ENCODE peak calls at places on chromosomes 3 and 15, in ten cellular contexts. H, D, J, V, C, A, G, N, T and E are unnamed samples.

GRCh38 chr15:92519709-92520108 is 126.0 kb downstream of the ST8SIA2 start:
- DNase-seq in T (no peak), N (no peak), H (no peak), D (no peak), V (no peak), C (no peak), J (no peak), A (no peak), G (no peak), E (no peak)

GRCh38 chr3:125207949-125208568 is 4.5 kb downstream of the SLC12A8 start:
- DNase-seq in V (no peak), C (no peak), T (no peak), G (peak), A (no peak), H (no peak), J (no peak), N (peak), D (no peak), E (no peak)

GRCh38 chr15:48721061-48721810 is 75.7 kb upstream of the FBN1 start:
- DNase-seq in A (no peak), H (no peak), J (no peak), N (no peak), T (no peak), D (no peak), G (no peak), C (no peak), V (no peak), E (no peak)

GRCh38 chr15:72312605-72313447 is 7.1 kb downstream of the CELF6 start:
- DNase-seq in G (peak), N (peak), D (peak), J (peak), A (peak), C (peak), V (peak), H (peak), T (peak), E (peak)

GRCh38 chr3:128494152-128494650 is 1.2 kb upstream of the GATA2 start:
- DNase-seq in C (no peak), A (no peak), V (no peak), H (no peak), D (no peak), G (no peak), T (no peak), N (no peak), J (no peak), E (no peak)

GRCh38 chr15:98754283-98755022 is 106.1 kb downstream of the IGF1R start:
- DNase-seq in A (no peak), V (no peak), G (peak), N (no peak), J (no peak), D (no peak), T (no peak), H (no peak), C (no peak), E (no peak)

GRCh38 chr3:63800097-63800496 is 19.0 kb upstream of the C3orf49 start:
- DNase-seq in A (no peak), V (no peak), G (no peak), N (no peak), C (no peak), T (no peak), H (no peak), J (no peak), D (no peak), E (no peak)

GRCh38 chr15:55168350-55168974 is 28.3 kb downstream of the RSL24D1 start:
- DNase-seq in V (peak), H (peak), D (no peak), J (peak), G (peak), A (no peak), N (peak), C (no peak), T (peak), E (peak)

GRCh38 chr3:194607592-194608386 is 25.4 kb downstream of the TMEM44 start:
- DNase-seq in G (no peak), H (no peak), A (no peak), N (no peak), V (no peak), J (no peak), T (no peak), D (no peak), C (no peak), E (no peak)

GRCh38 chr3:72139316-72139715 is 354.4 kb upstream of the PROK2 start:
- DNase-seq in G (no peak), H (no peak), T (no peak), N (no peak), J (no peak), V (no peak), C (no peak), A (no peak), D (no peak), E (no peak)

GRCh38 chr3:44886561-44886960 is 12.2 kb downstream of the TGM4 start:
- DNase-seq in T (no peak), A (no peak), C (no peak), D (no peak), J (no peak), H (no peak), N (peak), G (peak), V (no peak), E (no peak)

GRCh38 chr15:60908888-60909287 is 320.2 kb downstream of the RORA start:
- DNase-seq in N (no peak), H (no peak), D (no peak), T (no peak), G (no peak), V (no peak), A (no peak), J (no peak), C (no peak), E (no peak)

GRCh38 chr3:18443670-18444596 is 18.8 kb upstream of the SATB1 start:
- DNase-seq in V (no peak), D (peak), A (peak), H (no peak), N (no peak), T (peak), C (no peak), J (no peak), G (no peak), E (peak)

GRCh38 chr3:25854635-25855034 is 64.7 kb downstream of the OXSM start:
- DNase-seq in H (no peak), C (no peak), A (no peak), T (no peak), N (no peak), D (no peak), G (peak), V (no peak), J (no peak), E (no peak)

GRCh38 chr3:129313415-129313982 is 34.8 kb downstream of the HMCES start:
- DNase-seq in D (no peak), N (no peak), G (no peak), V (no peak), H (no peak), T (no peak), A (no peak), C (peak), J (no peak), E (peak)

GRCh38 chr3:167148121-167148520 is 232.0 kb downstream of the ZBBX start:
- DNase-seq in H (no peak), N (no peak), T (no peak), J (no peak), D (no peak), C (no peak), V (no peak), G (no peak), A (no peak), E (no peak)

GRCh38 chr15:66872394-66872793 is 170.4 kb downstream of the SMAD6 start:
- DNase-seq in H (no peak), G (no peak), N (no peak), T (no peak), C (no peak), D (no peak), A (no peak), V (no peak), J (no peak), E (no peak)

GRCh38 chr3:79366414-79366813 is 401.4 kb downstream of the ROBO1 start:
- DNase-seq in T (no peak), C (no peak), G (no peak), A (no peak), D (no peak), H (no peak), J (no peak), N (peak), V (no peak), E (no peak)

GRCh38 chr15:23642413-23643044 is 5.1 kb downstream of the MAGEL2 start:
- DNase-seq in V (peak), C (no peak), N (peak), H (peak), G (peak), J (peak), D (peak), T (peak), A (peak), E (peak)

GRCh38 chr3:56894912-56895431 is 93.2 kb upstream of the ARHGEF3 start:
- DNase-seq in T (no peak), G (no peak), J (peak), V (no peak), D (peak), N (no peak), A (no peak), H (no peak), C (no peak), E (no peak)

GRCh38 chr15:91116379-91117067 is 16.5 kb downstream of the SV2B start:
- DNase-seq in D (no peak), G (peak), H (peak), N (no peak), V (no peak), A (no peak), C (peak), T (no peak), J (no peak), E (no peak)

GRCh38 chr3:4546346-4547178 is 53.4 kb downstream of the ITPR1 start:
- DNase-seq in A (no peak), C (no peak), H (no peak), N (no peak), D (no peak), G (no peak), T (no peak), V (no peak), J (no peak), E (no peak)

GRCh38 chr3:87227835-87228144 is 681 bp downstream of the CHMP2B start:
- DNase-seq in H (no peak), V (no peak), N (no peak), G (no peak), J (no peak), D (no peak), A (no peak), T (no peak), C (no peak), E (no peak)

GRCh38 chr3:48504051-48504946 is at the start of gene SHISA5:
- DNase-seq in J (peak), D (peak), A (peak), N (no peak), G (peak), C (peak), H (peak), T (peak), V (peak), E (peak)
- TF ChIP-seq CTCF in J (no peak), D (no peak), A (no peak), N (no peak), G (no peak), C (no peak), H (no peak), T (no peak), V (no peak), E (no peak)

DNA sequence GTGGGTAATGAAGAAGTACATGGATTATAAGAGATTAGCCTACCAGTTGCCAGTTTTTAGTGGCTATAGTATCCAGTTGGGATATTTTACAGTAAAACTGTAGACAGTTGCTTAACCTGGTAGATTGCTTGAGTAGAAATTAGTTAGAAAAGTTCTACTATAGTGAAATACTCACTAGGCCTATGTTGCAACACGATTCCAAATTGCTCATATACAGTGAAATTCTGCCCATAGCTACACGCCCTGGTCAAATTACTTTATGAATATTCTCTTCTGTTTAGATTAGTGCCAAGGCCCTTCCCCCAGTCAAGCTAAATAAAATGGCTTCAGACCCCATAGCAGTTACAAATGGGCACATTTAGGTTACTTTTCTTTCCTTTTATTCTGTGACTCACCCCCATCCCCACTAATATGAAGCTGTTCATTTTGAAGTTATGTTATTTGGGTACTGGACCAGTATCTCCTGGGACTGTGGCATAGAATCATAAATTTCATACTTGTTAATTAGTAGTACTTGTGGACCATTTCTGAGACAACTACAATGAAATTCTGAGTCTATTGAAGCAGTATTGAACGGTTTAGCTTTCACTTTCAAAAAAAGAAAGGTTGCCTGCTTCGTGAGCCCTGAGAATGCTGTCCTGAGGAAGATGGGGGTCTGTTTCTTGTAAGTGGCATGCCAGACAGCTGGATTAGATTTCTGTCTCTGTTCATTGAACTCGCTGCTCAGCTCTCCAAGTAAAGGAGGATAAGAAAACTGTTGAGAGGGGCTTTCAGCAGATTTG is 65.7 kb upstream of the CFAP20DC start:
- DNase-seq in H (no peak), C (no peak), G (peak), D (no peak), J (no peak), V (no peak), N (no peak), A (no peak), T (no peak), E (no peak)
- H3K4me3 ChIP-seq in H (no peak), C (no peak), G (no peak), D (no peak), J (no peak), V (no peak), N (no peak), A (peak), T (no peak), E (no peak)

DNA sequence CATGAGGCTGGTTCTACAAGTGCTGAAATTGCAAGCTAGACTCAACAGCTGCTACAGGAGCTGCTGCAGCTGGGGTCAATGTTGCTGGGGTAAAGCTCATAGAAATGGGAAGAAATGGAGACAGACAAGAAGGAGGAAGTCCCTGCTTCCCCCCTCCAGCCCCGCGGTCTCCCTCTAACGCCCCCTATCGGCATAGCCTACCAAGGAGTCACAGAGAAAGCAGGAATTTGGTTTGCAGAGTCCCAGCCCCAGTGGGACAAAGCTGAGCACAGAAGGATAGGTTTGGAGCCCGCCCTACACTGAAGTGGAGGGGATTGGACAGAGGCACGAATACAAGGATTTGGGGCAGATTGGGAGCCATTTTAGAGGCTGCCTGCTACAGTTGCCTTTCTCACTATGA is 176.9 kb upstream of the ANKRD28 start:
- DNase-seq in D (no peak), N (no peak), G (no peak), T (peak), A (no peak), H (no peak), C (no peak), V (no peak), J (no peak), E (no peak)
- TF ChIP-seq CTCF in D (no peak), N (peak), G (peak), T (peak), A (no peak), H (no peak), C (no peak), V (no peak), J (no peak), E (peak)

GRCh38 chr3:34175636-34176186 is 377.3 kb downstream of the PDCD6IP start:
- DNase-seq in A (no peak), N (no peak), V (no peak), T (no peak), H (no peak), J (no peak), D (no peak), G (no peak), C (no peak), E (no peak)
- H3K4me3 ChIP-seq in A (no peak), N (no peak), V (no peak), T (no peak), H (no peak), J (no peak), D (no peak), G (no peak), C (no peak), E (no peak)

GRCh38 chr3:116579843-116580242 is 129.7 kb upstream of the TUSC7 start:
- DNase-seq in T (peak), G (peak), H (no peak), C (no peak), J (no peak), A (no peak), D (no peak), V (no peak), N (no peak), E (no peak)
- TF ChIP-seq CTCF in T (no peak), G (no peak), H (no peak), C (no peak), J (no peak), A (no peak), D (no peak), V (no peak), N (no peak), E (no peak)

DNA sequence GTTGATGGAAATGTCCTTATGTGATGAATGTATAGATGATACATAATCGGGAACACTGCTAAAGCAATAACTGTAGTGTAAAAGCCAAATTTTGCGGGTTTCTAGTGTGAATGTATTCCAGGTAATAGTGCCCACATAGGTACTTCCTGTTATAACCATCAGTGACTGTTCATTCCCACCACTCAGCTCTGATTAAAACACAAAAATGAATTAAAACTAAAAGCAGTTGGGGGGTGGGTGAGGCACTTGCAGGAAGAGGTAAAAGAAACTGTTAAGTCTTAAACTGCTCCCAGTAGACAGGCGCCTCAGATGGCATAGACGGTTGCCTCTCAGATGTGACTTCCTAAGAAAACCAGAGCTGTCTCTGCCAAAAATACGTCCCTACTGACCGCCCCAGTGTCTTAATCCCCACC is 893 bp upstream of the MTHFS start:
- DNase-seq in A (no peak), H (no peak), C (no peak), T (no peak), V (no peak), D (no peak), J (no peak), G (no peak), N (no peak), E (no peak)
- H3K4me3 ChIP-seq in A (peak), H (no peak), C (peak), T (peak), V (peak), D (no peak), J (peak), G (peak), N (peak), E (peak)